ENCODE peak calls at places on chromosomes 7 and 10, in five cellular contexts. I is fibroblast of the aortic adventitia; M is CD8-positive, alpha-beta T cell; K is GM20000; A is epithelial cell of esophagus. L is an unnamed sample.
A peak's percentile ranks its signal among the peaks of the same experiment; 100 is the strongest.

GRCh38 chr10:91163709-91164474 is 56.6 kb upstream of the PCGF5 start:
- DNase-seq in I (peak; percentile 72), M (peak; percentile 81), K (peak; percentile 58), A (peak; percentile 82), L (peak; percentile 54)

GRCh38 chr10:97464226-97464625 is 18.3 kb downstream of the ZDHHC16 start:
- DNase-seq in I (no peak), M (no peak), K (no peak), A (no peak), L (no peak)

GRCh38 chr10:13272164-13272571 is 27.7 kb downstream of the PHYH start:
- DNase-seq in I (peak; percentile 58), M (no peak), K (no peak), A (no peak), L (no peak)

GRCh38 chr7:30598121-30598876 is 3.6 kb downstream of the GARS1 start:
- DNase-seq in I (peak; percentile 73), M (no peak), K (no peak), A (peak; percentile 53), L (no peak)

GRCh38 chr10:69403519-69403918 is 13.2 kb downstream of the TACR2 start:
- DNase-seq in I (peak; percentile 96), M (no peak), K (no peak), A (peak; percentile 53), L (no peak)

GRCh38 chr10:34504534-34504933 is 310.6 kb downstream of the PARD3 start:
- DNase-seq in I (peak; percentile 59), M (no peak), K (no peak), A (peak; percentile 84), L (no peak)

GRCh38 chr7:134031835-134032617 is 95.1 kb upstream of the LRGUK start:
- DNase-seq in I (no peak), M (no peak), K (no peak), A (peak; percentile 31), L (no peak)

GRCh38 chr10:5545011-5545410 is 20.2 kb downstream of the CALML3 start:
- DNase-seq in I (no peak), M (no peak), K (no peak), A (no peak), L (no peak)

GRCh38 chr7:14734839-14735321 is 167.7 kb downstream of the DGKB start:
- DNase-seq in I (no peak), M (no peak), K (no peak), A (no peak), L (no peak)
- TF ChIP-seq CTCF in I (no peak), M (no peak), K (no peak), A (peak; percentile 33), L (no peak)

GRCh38 chr10:54402576-54402975 is 398.5 kb downstream of the PCDH15 start:
- DNase-seq in I (no peak), M (no peak), K (no peak), A (peak; percentile 66), L (no peak)
- TF ChIP-seq CTCF in I (no peak), M (no peak), K (peak; percentile 16), A (peak; percentile 61), L (no peak)

DNA sequence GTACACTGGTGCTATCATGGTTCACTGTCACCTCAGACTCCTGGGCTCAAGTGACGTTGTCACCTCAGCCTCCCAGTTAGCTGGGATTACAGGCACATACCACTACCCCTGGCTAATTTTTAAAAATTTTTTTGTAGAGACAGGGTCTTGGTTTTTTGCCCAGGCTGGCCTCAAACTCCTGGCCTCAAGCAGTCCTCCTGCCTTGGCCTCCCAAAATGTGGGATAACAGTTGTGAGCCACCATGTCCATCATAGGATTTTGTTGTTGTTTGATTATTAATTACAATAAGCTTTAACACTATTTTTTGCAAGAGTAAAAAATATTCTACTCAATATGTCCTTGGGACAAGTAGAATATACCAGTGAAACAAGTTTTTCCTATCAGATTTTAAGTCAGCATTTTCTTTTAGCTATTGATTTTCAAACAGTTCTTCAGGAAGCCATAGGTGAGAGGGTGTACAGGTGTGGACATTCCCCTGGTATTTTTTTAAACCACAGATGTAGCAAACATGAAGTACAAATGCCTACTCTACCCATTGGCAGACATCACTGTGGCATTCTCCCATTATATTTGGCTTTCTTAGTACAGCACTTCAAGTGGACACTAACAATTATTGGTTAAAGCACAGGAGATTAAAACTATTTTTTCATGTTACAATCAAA is 18.7 kb downstream of the KMT2E start:
- DNase-seq in I (no peak), M (no peak), K (no peak), A (no peak), L (no peak)
- TF ChIP-seq CTCF in I (no peak), M (no peak), K (no peak), A (no peak), L (no peak)

GRCh38 chr7:36794689-36795088 is 70.4 kb upstream of the AOAH start:
- DNase-seq in I (no peak), M (no peak), K (no peak), A (peak; percentile 47), L (no peak)

GRCh38 chr7:36790280-36790679 is 66.0 kb upstream of the AOAH start:
- DNase-seq in I (no peak), M (peak; percentile 53), K (no peak), A (no peak), L (no peak)

GRCh38 chr7:36792421-36792820 is 68.1 kb upstream of the AOAH start:
- DNase-seq in I (no peak), M (no peak), K (no peak), A (no peak), L (no peak)

GRCh38 chr7:36796850-36797618 is 72.7 kb upstream of the AOAH start:
- DNase-seq in I (no peak), M (no peak), K (no peak), A (no peak), L (no peak)

GRCh38 chr7:36795451-36796021 is 71.2 kb upstream of the AOAH start:
- DNase-seq in I (no peak), M (no peak), K (no peak), A (peak; percentile 83), L (no peak)
- TF ChIP-seq CTCF in I (no peak), M (no peak), K (no peak), A (no peak), L (no peak)

GRCh38 chr7:29239638-29240037 is 45.1 kb downstream of the CHN2 start:
- DNase-seq in I (peak; percentile 58), M (no peak), K (no peak), A (peak; percentile 57), L (no peak)
- TF ChIP-seq CTCF in I (peak; percentile 46), M (peak; percentile 34), K (peak; percentile 10), A (peak; percentile 77), L (no peak)

GRCh38 chr7:16587785-16588184 is 57.8 kb downstream of the ANKMY2 start:
- DNase-seq in I (no peak), M (no peak), K (no peak), A (no peak), L (no peak)

GRCh38 chr7:16587129-16587528 is 58.4 kb downstream of the ANKMY2 start:
- DNase-seq in I (no peak), M (no peak), K (no peak), A (no peak), L (no peak)

GRCh38 chr7:16592395-16592794 is 53.2 kb downstream of the ANKMY2 start:
- DNase-seq in I (no peak), M (no peak), K (no peak), A (no peak), L (no peak)

GRCh38 chr7:16590424-16590823 is 55.1 kb downstream of the ANKMY2 start:
- DNase-seq in I (no peak), M (no peak), K (no peak), A (peak; percentile 27), L (no peak)

GRCh38 chr7:16589895-16590294 is 55.7 kb downstream of the ANKMY2 start:
- DNase-seq in I (no peak), M (no peak), K (no peak), A (no peak), L (no peak)
- TF ChIP-seq CTCF in I (no peak), M (no peak), K (no peak), A (no peak), L (no peak)

GRCh38 chr10:99859585-99859984 is 77.1 kb downstream of the ABCC2 start:
- DNase-seq in I (no peak), M (no peak), K (no peak), A (no peak), L (no peak)
- TF ChIP-seq CTCF in I (peak; percentile 30), M (no peak), K (peak; percentile 30), A (peak; percentile 19), L (no peak)

DNA sequence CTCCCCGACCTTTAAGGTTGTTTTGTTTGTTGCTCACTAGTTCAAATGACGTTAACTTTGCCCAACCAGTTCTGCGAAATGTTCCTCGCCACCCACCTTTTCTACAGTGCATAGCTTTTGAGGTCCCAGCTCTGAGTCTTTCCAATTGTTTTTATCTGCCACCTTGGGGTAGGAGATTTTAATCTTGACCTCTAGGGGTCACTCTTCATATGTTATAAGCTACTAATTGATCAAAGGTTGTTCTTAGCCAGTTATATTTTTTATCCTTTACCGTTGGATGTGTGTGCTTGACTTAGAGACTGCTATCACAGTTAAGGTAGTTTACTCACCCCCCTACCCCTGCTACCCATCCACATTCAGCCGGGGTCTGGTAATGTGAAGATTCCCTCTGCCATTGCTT is 372.4 kb downstream of the SUGCT start:
- DNase-seq in I (no peak), M (no peak), K (peak; percentile 11), A (peak; percentile 16), L (peak; percentile 16)
- TF ChIP-seq CTCF in I (no peak), M (no peak), K (peak; percentile 22), A (no peak), L (peak; percentile 18)

L was measured in GM13976.